ENCODE peak calls at places on chromosomes 16 and 17, in six cellular contexts. T is mesenchymal stem cell, P is IMR-90, B is trophoblast cell, F is H1, O is neuronal stem cell. W is an unnamed sample.

GRCh38 chr17:47729486-47729885 is 3.5 kb upstream of the TBX21 start:
- DNase-seq in F (no peak), P (no peak), O (no peak), B (no peak), T (no peak), W (peak; percentile 17)

GRCh38 chr16:80161799-80162380 is 378.9 kb upstream of the DYNLRB2 start:
- DNase-seq in F (no peak), B (no peak), T (no peak), P (no peak), O (no peak), W (no peak)

GRCh38 chr17:5846001-5846400 is 224.2 kb upstream of the WSCD1 start:
- DNase-seq in O (no peak), T (no peak), F (no peak), B (no peak), P (no peak), W (peak; percentile 12)

GRCh38 chr17:67784364-67785121 is 40.8 kb upstream of the BPTF start:
- DNase-seq in F (no peak), T (no peak), P (no peak), B (no peak), O (no peak), W (no peak)

GRCh38 chr17:81371910-81372760 is 23.1 kb upstream of the BAHCC1 start:
- DNase-seq in P (peak; percentile 48), T (peak; percentile 69), F (no peak), O (no peak), B (no peak), W (peak; percentile 79)

GRCh38 chr16:10265770-10266615 is 83.8 kb upstream of the GRIN2A start:
- DNase-seq in P (no peak), O (no peak), B (no peak), T (no peak), F (no peak), W (no peak)

GRCh38 chr17:73748521-73748920 is 104.3 kb upstream of the SDK2 start:
- DNase-seq in F (no peak), O (no peak), B (no peak), T (no peak), P (no peak), W (no peak)

GRCh38 chr16:31888735-31889134 is 15.1 kb downstream of the ZNF267 start:
- DNase-seq in O (no peak), F (no peak), T (no peak), P (no peak), B (no peak), W (no peak)

GRCh38 chr17:78448356-78448993 is 70.0 kb downstream of the PGS1 start:
- DNase-seq in O (no peak), F (no peak), B (no peak), T (no peak), P (no peak), W (no peak)

GRCh38 chr16:9088848-9089247 is 2.6 kb upstream of the HAPSTR1 start:
- DNase-seq in O (no peak), F (no peak), P (no peak), B (no peak), T (no peak), W (no peak)

DNA sequence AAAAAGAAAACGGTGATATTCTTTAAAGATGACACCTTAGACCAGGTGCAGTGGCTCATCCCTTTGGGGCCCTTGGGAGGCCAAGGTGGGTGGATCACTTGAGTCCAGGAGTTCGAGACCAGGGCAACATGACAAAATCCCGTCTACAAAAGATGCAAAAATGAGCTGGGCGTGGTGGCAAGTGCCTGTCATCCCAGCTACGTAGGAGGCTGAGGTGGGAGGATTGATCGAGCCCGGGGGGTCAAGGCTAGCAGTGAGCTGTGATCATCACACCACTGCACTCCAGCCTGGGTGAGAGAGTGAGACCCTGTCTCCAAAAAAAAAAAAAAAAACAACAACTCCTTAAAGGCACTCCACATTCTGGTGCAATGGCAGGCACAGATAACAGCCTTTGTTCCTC is 56.4 kb upstream of the CACNG5 start:
- DNase-seq in T (no peak), P (no peak), F (no peak), O (no peak), B (no peak), W (peak; percentile 28)
- H2BK5ac ChIP-seq in T (no peak overlapping the region), P (no peak overlapping the region), F (peak overlapping the region; percentile 26), O (no peak overlapping the region), B (no peak overlapping the region), W (no peak overlapping the region)

GRCh38 chr16:82059161-82059982 is 24.3 kb downstream of the HSD17B2 start:
- DNase-seq in O (no peak), F (no peak), P (no peak), T (no peak), B (peak; percentile 90), W (no peak)
- H2AFZ ChIP-seq in O (no peak overlapping the region), F (no peak overlapping the region), P (no peak overlapping the region), T (no peak overlapping the region), B (no peak overlapping the region), W (no peak overlapping the region)

GRCh38 chr17:45757431-45758218 is 26.5 kb upstream of the CRHR1 start:
- DNase-seq in T (no peak), F (no peak), B (no peak), P (no peak), O (no peak), W (no peak)

GRCh38 chr17:45753645-45754225 is 30.4 kb upstream of the CRHR1 start:
- DNase-seq in T (no peak), F (no peak), B (no peak), O (no peak), P (no peak), W (no peak)

GRCh38 chr17:45756266-45756989 is 27.7 kb upstream of the CRHR1 start:
- DNase-seq in P (no peak), T (no peak), O (no peak), F (no peak), B (no peak), W (no peak)

GRCh38 chr17:45752246-45752645 is 31.9 kb upstream of the CRHR1 start:
- DNase-seq in B (no peak), P (no peak), F (no peak), O (no peak), T (no peak), W (no peak)

DNA sequence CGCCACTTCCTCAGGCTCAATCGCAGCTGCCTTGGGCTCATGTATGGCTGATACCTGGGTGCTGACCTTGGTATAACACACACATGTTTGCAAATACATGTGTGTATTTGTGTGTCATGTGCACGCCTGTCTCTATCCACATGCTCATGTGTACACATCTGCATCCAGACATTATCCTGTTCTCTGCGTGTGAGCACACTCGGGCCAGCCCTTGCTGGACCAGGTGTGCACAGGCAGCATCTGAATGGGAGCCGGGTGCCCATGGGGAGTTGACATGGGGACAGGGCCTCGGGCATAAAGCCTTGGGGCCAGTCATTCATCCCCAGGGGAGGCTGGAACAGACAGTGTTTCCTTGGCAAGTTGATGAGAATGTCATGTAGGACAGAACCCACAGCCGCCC is 29.1 kb upstream of the CRHR1 start:
- DNase-seq in B (no peak), F (no peak), O (no peak), P (no peak), T (no peak), W (no peak)
- H2BK5ac ChIP-seq in B (no peak overlapping the region), F (no peak overlapping the region), O (no peak overlapping the region), P (no peak overlapping the region), T (no peak overlapping the region), W (no peak overlapping the region)

GRCh38 chr17:39738568-39738901 is 797 bp downstream of the GRB7 start:
- DNase-seq in F (no peak), P (no peak), T (no peak), B (peak; percentile 52), O (no peak), W (peak; percentile 75)

GRCh38 chr17:39737761-39738567 is at the start of gene GRB7:
- DNase-seq in O (no peak), B (peak; percentile 66), F (no peak), T (no peak), P (no peak), W (peak; percentile 86)

GRCh38 chr17:39735882-39736281 is 1.9 kb upstream of the GRB7 start:
- DNase-seq in P (no peak), T (no peak), B (no peak), F (no peak), O (no peak), W (no peak)

GRCh38 chr17:39736319-39737165 is 1.2 kb upstream of the GRB7 start:
- DNase-seq in O (no peak), B (no peak), P (no peak), F (no peak), T (no peak), W (no peak)

GRCh38 chr17:39737331-39737760 is 392 bp upstream of the GRB7 start:
- DNase-seq in O (no peak), F (no peak), T (no peak), B (no peak), P (no peak), W (no peak)
- H2AFZ ChIP-seq in O (no peak overlapping the region), F (no peak overlapping the region), T (no peak overlapping the region), B (no peak overlapping the region), P (peak overlapping the region; percentile 70), W (no peak overlapping the region)

GRCh38 chr17:14330492-14330920 is 29.6 kb downstream of the HS3ST3B1 start:
- DNase-seq in O (peak; percentile 59), P (no peak), B (no peak), T (peak; percentile 91), F (no peak), W (peak; percentile 61)

GRCh38 chr17:14329900-14330491 is 29.1 kb downstream of the HS3ST3B1 start:
- DNase-seq in T (no peak), B (no peak), P (no peak), F (no peak), O (no peak), W (no peak)

GRCh38 chr17:14331982-14332298 is 31.1 kb downstream of the HS3ST3B1 start:
- DNase-seq in T (no peak), P (no peak), F (no peak), B (no peak), O (no peak), W (no peak)

GRCh38 chr17:14332331-14332730 is 31.4 kb downstream of the HS3ST3B1 start:
- DNase-seq in B (peak; percentile 87), F (no peak), T (no peak), P (no peak), O (no peak), W (no peak)

DNA sequence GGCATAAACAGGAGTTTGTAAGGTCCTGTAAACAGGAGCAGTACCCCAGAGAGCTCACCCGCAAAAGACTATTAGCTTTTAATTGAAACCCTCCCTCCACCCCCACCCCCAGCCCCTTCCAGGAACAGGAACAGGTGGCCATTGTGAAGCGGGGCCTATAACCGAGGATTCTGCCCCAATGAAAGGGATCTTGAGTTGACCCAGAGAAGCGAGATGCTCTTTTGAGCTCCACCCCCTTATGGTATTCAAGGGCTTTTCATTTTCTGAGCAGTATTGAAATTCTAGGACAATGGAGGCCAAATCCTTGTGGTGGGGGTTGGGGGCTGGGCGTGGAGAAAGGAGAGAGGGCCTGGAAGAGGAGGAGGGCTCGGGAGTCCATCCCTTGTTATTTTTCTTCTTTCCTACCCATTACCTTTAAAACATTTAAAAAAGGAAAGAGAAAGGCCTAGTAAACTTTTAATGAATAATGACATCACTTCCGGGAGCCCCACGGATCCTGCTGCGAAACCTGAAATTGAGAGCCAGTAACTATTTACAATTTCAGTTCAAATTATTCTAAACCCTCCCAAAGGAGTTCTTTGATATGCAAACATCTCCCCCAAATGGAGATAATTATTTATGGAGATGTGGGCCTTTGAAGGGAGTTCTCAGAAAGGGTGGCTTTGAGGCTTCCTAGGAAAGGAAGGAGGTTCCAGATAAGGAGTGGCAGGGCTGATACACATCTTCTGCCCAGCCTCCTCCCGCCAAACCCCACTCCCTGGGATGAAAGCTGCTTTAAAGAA is 30.5 kb downstream of the HS3ST3B1 start:
- DNase-seq in F (no peak), O (peak; percentile 71), P (no peak), B (no peak), T (no peak), W (peak; percentile 73)
- H2BK5ac ChIP-seq in F (peak overlapping the region; percentile 18), O (no peak overlapping the region), P (no peak overlapping the region), B (no peak overlapping the region), T (no peak overlapping the region), W (no peak overlapping the region)